ENCODE peak calls at places on chromosomes 2 and 18, in five cellular contexts. S is K562, K is ovary, T is uterus, X is esophagus squamous epithelium. B is an unnamed sample.

GRCh38 chr2:124024491-124025348 is at the start of gene CNTNAP5:
- DNase-seq in S (peak; percentile 52), K (peak; percentile 38), T (no peak), X (no peak), B (no peak)

GRCh38 chr2:53509827-53510785 is 257.5 kb upstream of the CHAC2 start:
- DNase-seq in S (no peak), K (no peak), T (no peak), X (no peak), B (no peak)

GRCh38 chr2:39902103-39902502 is 123.0 kb upstream of the THUMPD2 start:
- DNase-seq in S (no peak), K (no peak), T (no peak), X (no peak), B (no peak)

GRCh38 chr18:79764131-79764530 is 33.6 kb upstream of the KCNG2 start:
- DNase-seq in S (no peak), K (no peak), T (no peak), X (no peak), B (no peak)

GRCh38 chr2:128269358-128270305 is 49.0 kb downstream of the HS6ST1 start:
- DNase-seq in S (no peak), K (peak; percentile 48), T (peak; percentile 13), X (no peak), B (peak; percentile 80)

GRCh38 chr2:129908721-129909373 is 70.6 kb upstream of the RAB6C start:
- DNase-seq in S (no peak), K (no peak), T (no peak), X (no peak), B (peak; percentile 74)

GRCh38 chr2:70569559-70569958 is 15.9 kb upstream of the TGFA start:
- DNase-seq in S (no peak), K (no peak), T (no peak), X (no peak), B (no peak)

GRCh38 chr2:227623225-227623624 is 5.9 kb downstream of the SCYGR4 start:
- DNase-seq in S (no peak), K (no peak), T (no peak), X (no peak), B (no peak)

GRCh38 chr2:212667751-212668316 is 129.2 kb upstream of the ERBB4 start:
- DNase-seq in S (no peak), K (no peak), T (no peak), X (no peak), B (no peak)

GRCh38 chr2:40213071-40213470 is 238.8 kb downstream of the SLC8A1 start:
- DNase-seq in S (no peak), K (no peak), T (no peak), X (no peak), B (no peak)

GRCh38 chr2:213806125-213806726 is 522.0 kb downstream of the SPAG16 start:
- DNase-seq in S (no peak), K (no peak), T (no peak), X (no peak), B (no peak)

GRCh38 chr2:46651363-46652099 is 172.2 kb downstream of the TMEM247 start:
- DNase-seq in S (no peak), K (peak; percentile 67), T (no peak), X (no peak), B (no peak)

GRCh38 chr18:72868666-72869661 is 1.2 kb upstream of the NETO1 start:
- DNase-seq in S (no peak), K (no peak), T (no peak), X (no peak), B (peak; percentile 74)
- H3K4me3 ChIP-seq in S (no peak overlapping the region), K (no peak overlapping the region), T (no peak overlapping the region), X (peak overlapping the region; percentile 3), B (no peak overlapping the region)

GRCh38 chr18:35871337-35871736 is 101.1 kb upstream of the RMP24 start:
- DNase-seq in S (no peak), K (no peak), T (no peak), X (no peak), B (no peak)

GRCh38 chr18:35880788-35881455 is 91.6 kb upstream of the RMP24 start:
- DNase-seq in S (no peak), K (no peak), T (no peak), X (no peak), B (no peak)

GRCh38 chr18:35875566-35875965 is 96.9 kb upstream of the RMP24 start:
- DNase-seq in S (no peak), K (no peak), T (no peak), X (no peak), B (no peak)

GRCh38 chr18:35876243-35876642 is 96.2 kb upstream of the RMP24 start:
- DNase-seq in S (no peak), K (no peak), T (no peak), X (no peak), B (no peak)
- TF ChIP-seq CTCF in S (no peak), K (no peak), T (no peak), X (no peak), B (no peak)

GRCh38 chr18:21739604-21740473 is 753 bp upstream of the MIB1 start:
- DNase-seq in S (peak; percentile 39), K (peak; percentile 56), T (peak; percentile 27), X (no peak), B (no peak)

GRCh38 chr18:21742323-21742687 is 1.7 kb downstream of the MIB1 start:
- DNase-seq in S (no peak), K (no peak), T (no peak), X (no peak), B (no peak)

GRCh38 chr18:21740724-21741510 is at the start of gene MIB1:
- DNase-seq in S (peak; percentile 74), K (peak; percentile 100), T (peak; percentile 99), X (peak; percentile 55), B (peak; percentile 22)

GRCh38 chr18:21741511-21742322 is 1.1 kb downstream of the MIB1 start:
- DNase-seq in S (no peak), K (peak; percentile 67), T (peak; percentile 33), X (no peak), B (peak; percentile 90)

GRCh38 chr18:21740474-21740723 is 193 bp upstream of the MIB1 start:
- DNase-seq in S (peak; percentile 97), K (no peak), T (no peak), X (peak; percentile 88), B (peak; percentile 97)
- TF ChIP-seq POLR2A in S (peak; percentile 72), K (no peak), T (no peak), X (no peak), B (no peak)

GRCh38 chr2:72917875-72918660 is 749 bp downstream of the EMX1 start:
- DNase-seq in S (no peak), K (no peak), T (no peak), X (no peak), B (no peak)
- H3K4me3 ChIP-seq in S (peak overlapping the region; percentile 29), K (peak overlapping the region; percentile 29), T (peak overlapping the region; percentile 34), X (peak overlapping the region; percentile 47), B (peak overlapping the region; percentile 5)

GRCh38 chr2:181972431-181973190 is 13.0 kb upstream of the PPP1R1C start:
- DNase-seq in S (no peak), K (no peak), T (no peak), X (no peak), B (no peak)

GRCh38 chr2:181973379-181973778 is 12.3 kb upstream of the PPP1R1C start:
- DNase-seq in S (no peak), K (no peak), T (no peak), X (no peak), B (no peak)

GRCh38 chr2:181971032-181971431 is 14.6 kb upstream of the PPP1R1C start:
- DNase-seq in S (no peak), K (no peak), T (no peak), X (no peak), B (peak; percentile 51)

GRCh38 chr2:181970160-181970794 is 15.4 kb upstream of the PPP1R1C start:
- DNase-seq in S (no peak), K (no peak), T (no peak), X (no peak), B (no peak)
- TF ChIP-seq CTCF in S (no peak), K (no peak), T (no peak), X (no peak), B (no peak)

GRCh38 chr2:237744613-237745249 is 53.8 kb upstream of the RBM44 start:
- DNase-seq in S (peak; percentile 75), K (peak; percentile 89), T (peak; percentile 85), X (no peak), B (peak; percentile 69)
- TF ChIP-seq POLR2A in S (no peak), K (no peak), T (no peak), X (no peak), B (no peak)

GRCh38 chr2:237700583-237701032 is 73.2 kb downstream of the LRRFIP1 start:
- DNase-seq in S (no peak), K (no peak), T (peak; percentile 69), X (no peak), B (peak; percentile 87)
- H3K4me3 ChIP-seq in S (no peak overlapping the region), K (no peak overlapping the region), T (no peak overlapping the region), X (no peak overlapping the region), B (no peak overlapping the region)

GRCh38 chr2:224861266-224861665 is 145.1 kb upstream of the CCDC195 start:
- DNase-seq in S (no peak), K (no peak), T (no peak), X (no peak), B (no peak)
- TF ChIP-seq CTCF in S (no peak), K (no peak), T (no peak), X (no peak), B (no peak)

GRCh38 chr2:200305797-200306718 is at the start of gene SPATS2L:
- DNase-seq in S (peak; percentile 6), K (peak; percentile 86), T (peak; percentile 77), X (peak; percentile 12), B (peak; percentile 64)
- TF ChIP-seq POLR2A in S (peak; percentile 31), K (peak; percentile 22), T (peak; percentile 33), X (no peak), B (no peak)

DNA sequence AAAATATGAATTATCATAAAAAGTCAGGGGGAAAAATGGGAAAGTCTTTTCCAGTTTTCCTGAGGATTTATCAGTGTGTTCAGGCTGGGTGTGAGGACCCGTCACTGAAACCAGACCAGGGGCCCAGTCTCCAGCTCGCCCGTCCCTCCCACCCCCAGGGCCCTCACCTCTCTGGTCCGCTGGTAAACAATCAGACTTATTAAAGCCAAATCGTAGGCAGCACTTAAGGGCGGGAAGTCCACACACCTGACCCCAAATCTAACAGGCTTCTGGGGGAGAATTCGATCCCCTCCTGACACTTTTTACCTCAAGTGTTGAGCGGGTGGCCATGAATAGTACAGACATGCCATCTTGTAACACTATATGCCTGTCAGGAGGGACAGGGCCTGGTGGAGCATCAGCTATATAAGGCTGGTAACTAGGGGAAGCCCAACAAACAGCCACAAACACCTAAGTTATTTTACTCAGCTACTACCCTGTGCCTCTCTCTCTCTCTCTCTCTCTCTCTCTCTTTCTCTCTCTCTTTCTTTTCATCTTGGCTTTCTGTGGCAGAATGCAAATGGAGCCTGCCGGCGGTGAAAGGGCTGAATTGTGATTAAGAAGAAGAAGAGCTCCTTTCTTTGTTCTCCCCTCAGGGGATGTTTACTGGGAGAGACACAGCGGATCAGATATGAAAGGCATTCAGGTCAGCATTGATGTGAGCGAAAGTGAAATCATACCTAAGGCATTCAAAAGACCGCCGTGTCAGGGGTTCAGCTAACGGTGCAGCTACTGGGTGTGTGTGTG is 9.5 kb downstream of the ZEB2 start:
- DNase-seq in S (no peak), K (no peak), T (no peak), X (no peak), B (no peak)
- H3K4me3 ChIP-seq in S (peak overlapping the region; percentile 8), K (no peak overlapping the region), T (no peak overlapping the region), X (peak overlapping the region; percentile 13), B (no peak overlapping the region)

B was measured in lower leg skin.